ENCODE peak calls at places on chromosomes 5 and 9, in nine cellular contexts. I, H, R, X, Q, T, L, U and G are unnamed samples. For H3K9me3, the result is how much of the 10 kb centered on the place peaks cover.

GRCh38 chr9:87816041-87816440 is 66.6 kb upstream of the SPATA31E1 start:
- DNase-seq in X (peak), I (no peak), U (no peak), Q (no peak), L (no peak), T (no peak), R (no peak), H (no peak), G (peak)

GRCh38 chr5:52269853-52270252 is 517.9 kb upstream of the ITGA1 start:
- DNase-seq in H (no peak), I (no peak), U (no peak), X (no peak), R (no peak), Q (no peak), T (no peak), L (no peak), G (no peak)

GRCh38 chr9:124344291-124345050 is 70.8 kb downstream of the PSMB7 start:
- DNase-seq in X (no peak), H (no peak), Q (no peak), L (peak), U (peak), I (no peak), R (peak), T (no peak), G (no peak)

GRCh38 chr5:111779260-111780254 is 22.6 kb upstream of the NREP start:
- DNase-seq in Q (no peak), U (no peak), T (no peak), R (no peak), I (no peak), X (no peak), L (no peak), H (no peak), G (no peak)

GRCh38 chr5:97986069-97986468 is 787.4 kb upstream of the RGMB start:
- DNase-seq in Q (no peak), I (no peak), L (no peak), T (no peak), R (no peak), X (no peak), U (no peak), H (no peak), G (no peak)

GRCh38 chr9:117825609-117826347 is 121.6 kb downstream of the TLR4 start:
- DNase-seq in I (peak), U (no peak), X (no peak), H (no peak), Q (peak), R (no peak), T (no peak), L (no peak), G (no peak)

GRCh38 chr5:147464211-147464610 is 45.7 kb downstream of the DPYSL3 start:
- DNase-seq in L (no peak), T (peak), X (peak), Q (no peak), H (no peak), I (no peak), R (no peak), U (no peak), G (peak)

GRCh38 chr5:1667648-1668140 is 131.9 kb downstream of the MRPL36 start:
- DNase-seq in U (no peak), R (peak), Q (no peak), I (no peak), T (no peak), L (peak), H (no peak), X (no peak), G (no peak)

GRCh38 chr9:114803459-114803858 is 2.4 kb downstream of the TNFSF15 start:
- DNase-seq in T (no peak), U (no peak), L (peak), Q (no peak), I (no peak), X (no peak), H (no peak), R (no peak), G (no peak)

GRCh38 chr5:62596096-62596495 is 17.5 kb downstream of the LRRC70 start:
- DNase-seq in Q (no peak), X (no peak), L (no peak), H (no peak), T (no peak), R (no peak), I (no peak), U (no peak), G (no peak)

GRCh38 chr5:173857231-173857630 is 30.9 kb upstream of the CPEB4 start:
- DNase-seq in Q (no peak), T (peak), X (no peak), L (no peak), U (no peak), H (no peak), I (no peak), R (no peak), G (no peak)

GRCh38 chr5:174520420-174521396 is 203.7 kb upstream of the MSX2 start:
- DNase-seq in H (no peak), R (no peak), I (no peak), Q (no peak), U (no peak), X (peak), L (no peak), T (no peak), G (peak)

GRCh38 chr9:137902646-137903045 is 25.1 kb downstream of the CACNA1B start:
- DNase-seq in I (no peak), X (no peak), H (no peak), T (no peak), L (no peak), Q (no peak), R (peak), U (no peak), G (no peak)

GRCh38 chr5:10735569-10736255 is 25.3 kb downstream of the DAP start:
- DNase-seq in H (no peak), R (no peak), L (no peak), X (peak), T (no peak), U (no peak), I (no peak), Q (no peak), G (no peak)

GRCh38 chr5:14655146-14655741 is 9.3 kb upstream of the OTULIN start:
- DNase-seq in L (no peak), U (no peak), X (no peak), T (no peak), Q (no peak), H (no peak), I (no peak), R (no peak), G (no peak)

GRCh38 chr5:168377525-168377924 is 86.1 kb downstream of the WWC1 start:
- DNase-seq in R (no peak), X (no peak), I (no peak), L (no peak), U (no peak), H (no peak), Q (no peak), T (no peak), G (no peak)

GRCh38 chr5:108251350-108251749 is 130.5 kb downstream of the FBXL17 start:
- DNase-seq in I (no peak), X (no peak), R (no peak), U (no peak), L (no peak), T (no peak), H (no peak), Q (no peak), G (no peak)

GRCh38 chr5:147981074-147981473 is 74.7 kb upstream of the C5orf46 start:
- DNase-seq in R (no peak), L (no peak), U (no peak), X (peak), Q (no peak), I (no peak), H (no peak), T (no peak), G (no peak)

GRCh38 chr9:136759001-136759400 is 958 bp upstream of the LCN8 start:
- DNase-seq in X (no peak), L (peak), I (no peak), R (no peak), T (no peak), U (peak), Q (no peak), H (no peak), G (no peak)

GRCh38 chr5:108409781-108410180 is 27.9 kb upstream of the FBXL17 start:
- DNase-seq in L (no peak), Q (no peak), T (no peak), U (no peak), I (no peak), X (no peak), H (no peak), R (no peak), G (no peak)

DNA sequence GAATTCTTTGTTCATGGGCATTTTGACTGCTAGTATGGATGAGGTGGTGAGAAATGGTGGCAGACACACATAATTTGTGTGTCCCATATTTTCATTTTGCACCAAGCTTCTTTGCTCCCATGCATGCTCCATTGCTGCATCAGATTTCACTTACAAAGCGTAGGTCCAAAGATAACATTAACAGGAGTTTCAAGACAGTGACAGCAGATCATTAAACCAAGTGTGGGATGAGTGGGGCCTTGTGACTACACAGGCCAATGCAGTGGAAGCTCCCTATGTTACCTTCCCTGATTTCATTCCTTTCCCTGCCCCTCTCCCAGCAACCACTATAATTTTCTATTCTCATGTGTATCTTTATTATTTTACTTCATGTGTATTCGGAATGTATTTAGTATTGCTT is 142.0 kb downstream of the AOPEP start:
- DNase-seq in R (no peak), H (no peak), X (no peak), U (no peak), I (no peak), Q (no peak), T (no peak), L (no peak), G (no peak)
- H3K9me3 ChIP-seq in R (under half), H (under half), X (under half), U (under half), I (under half), Q (under half), T (under half), L (under half), G (under half)

DNA sequence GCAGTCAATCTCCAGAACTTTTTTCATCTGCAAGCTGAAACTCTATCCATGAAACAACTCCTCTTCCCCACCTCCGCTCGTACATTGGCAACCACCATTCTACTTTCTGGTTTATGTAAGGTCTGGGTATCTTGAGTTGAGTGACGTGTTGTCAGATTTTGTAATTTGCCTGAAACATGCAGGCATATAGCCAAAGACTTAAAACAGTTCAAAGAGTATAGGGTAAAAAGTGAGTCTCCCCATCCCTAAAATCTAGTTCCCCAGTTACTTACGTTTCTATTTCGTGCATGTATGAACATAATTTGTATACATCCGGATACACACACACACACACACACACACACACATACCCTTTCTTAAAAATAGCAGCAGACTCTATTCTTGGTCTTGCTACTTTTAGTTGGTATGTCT is 868 bp downstream of the HSDL2 start:
- DNase-seq in U (no peak), T (no peak), I (no peak), Q (no peak), R (no peak), H (no peak), L (no peak), X (peak), G (no peak)
- H3K4me3 ChIP-seq in U (peak), T (peak), I (peak), Q (peak), R (peak), H (peak), L (peak), X (peak), G (peak)

GRCh38 chr5:53930457-53930856 is 370.0 kb downstream of the NDUFS4 start:
- DNase-seq in Q (no peak), X (no peak), T (no peak), R (no peak), L (no peak), H (no peak), I (no peak), U (no peak), G (no peak)
- H3K27ac ChIP-seq in Q (no peak), X (no peak), T (no peak), R (no peak), L (no peak), H (no peak), I (no peak), U (no peak), G (no peak)

GRCh38 chr5:64312496-64312895 is 146.9 kb downstream of the RNF180 start:
- DNase-seq in Q (no peak), H (no peak), T (no peak), U (no peak), L (no peak), X (no peak), I (no peak), R (no peak), G (no peak)
- H3K9me3 ChIP-seq in Q (under half), H (under half), T (under half), U (under half), L (under half), X (under half), I (under half), R (under half), G (under half)

DNA sequence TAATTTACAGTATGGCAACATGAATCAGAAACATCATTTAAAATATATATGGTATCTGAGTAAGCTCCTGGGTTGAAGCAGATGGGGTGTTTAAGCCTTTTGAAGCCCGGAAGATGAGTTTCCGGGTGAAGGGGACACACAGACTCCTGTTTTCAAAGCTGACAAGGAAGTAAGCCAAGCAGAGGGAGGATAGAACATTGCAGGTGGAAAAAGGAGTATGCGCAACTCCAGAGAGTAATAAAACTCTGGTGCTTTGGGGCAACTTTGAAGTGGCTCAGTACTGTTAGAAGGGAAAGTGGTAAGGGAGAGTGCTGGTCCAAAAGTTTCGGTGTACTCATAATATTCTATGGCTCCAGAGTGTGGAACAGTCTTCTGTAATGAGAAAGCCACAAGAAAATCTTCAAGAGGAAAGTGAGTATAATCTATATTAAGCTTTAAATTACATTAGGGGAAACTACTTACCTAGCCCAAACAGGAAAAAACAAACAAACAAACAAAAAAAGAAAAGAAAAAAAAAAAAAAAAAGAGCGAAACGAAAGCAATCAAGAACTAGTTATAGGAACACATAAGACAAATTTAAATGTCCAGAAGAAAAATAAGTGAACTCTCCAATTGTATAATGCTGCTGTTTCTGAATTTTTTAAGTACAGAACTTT is 2.3 kb upstream of the ST8SIA4 start:
- DNase-seq in Q (no peak), R (no peak), X (no peak), T (no peak), L (no peak), I (no peak), U (no peak), H (no peak), G (no peak)
- H3K4me3 ChIP-seq in Q (no peak), R (no peak), X (no peak), T (no peak), L (no peak), I (peak), U (peak), H (no peak), G (no peak)

DNA sequence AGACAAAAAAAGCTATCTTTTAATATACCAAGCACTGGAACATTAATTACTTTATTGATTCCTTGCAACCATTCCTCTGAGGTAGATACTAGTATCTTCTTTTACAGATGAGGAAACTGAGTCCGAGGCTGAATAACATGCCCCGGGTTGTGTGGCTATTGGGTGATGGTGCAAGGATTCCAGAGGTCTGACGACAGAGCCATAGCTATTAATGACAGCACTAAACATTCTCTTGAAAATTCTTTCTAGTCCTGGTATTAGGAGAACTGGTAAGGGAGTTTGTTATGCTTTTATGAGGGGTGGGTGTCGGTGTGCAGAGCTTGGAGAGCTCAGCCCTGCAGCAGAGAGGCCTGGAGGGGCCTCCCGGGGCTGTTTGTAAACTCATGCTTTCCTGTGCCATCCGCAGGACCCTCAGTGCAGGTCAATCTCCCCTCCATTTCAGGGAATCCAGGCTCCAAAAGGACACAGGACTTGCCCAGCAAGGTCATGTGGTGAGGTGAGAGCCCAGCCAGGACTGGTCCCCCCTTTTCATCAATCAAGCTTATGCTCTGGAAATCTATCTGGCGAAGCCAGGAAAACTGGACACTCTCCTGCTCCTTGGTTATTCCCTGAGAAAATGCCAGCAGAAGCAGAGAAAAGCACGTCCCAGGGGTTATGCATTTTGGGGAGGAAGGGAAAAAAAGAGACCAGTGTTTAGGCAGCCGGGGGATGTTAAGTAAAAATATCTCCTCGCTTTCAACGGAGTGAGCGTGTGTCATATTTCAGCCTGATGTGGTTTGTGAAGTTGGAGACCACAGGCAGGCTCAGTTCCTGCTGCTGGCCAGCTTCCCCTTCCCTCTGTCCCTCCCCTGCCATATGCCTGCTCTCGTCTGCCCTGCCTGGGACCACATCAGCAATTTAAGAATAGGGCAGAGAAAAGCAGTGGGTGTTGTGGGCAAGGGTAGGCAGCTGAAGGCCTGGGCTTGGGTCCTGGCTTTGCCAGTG is 3.7 kb downstream of the GSN start:
- DNase-seq in Q (no peak), I (no peak), T (no peak), H (no peak), U (peak), X (no peak), R (peak), L (no peak), G (peak)
- H3K27ac ChIP-seq in Q (no peak), I (no peak), T (no peak), H (peak), U (peak), X (no peak), R (peak), L (peak), G (peak)

GRCh38 chr5:179119415-179120170 is 59.4 kb downstream of the ZNF354C start:
- DNase-seq in R (peak), Q (no peak), L (peak), I (no peak), X (no peak), U (peak), T (no peak), H (peak), G (peak)

GRCh38 chr5:179120421-179120861 is 60.3 kb downstream of the ZNF354C start:
- DNase-seq in X (no peak), T (no peak), U (peak), I (no peak), Q (no peak), R (peak), L (peak), H (peak), G (peak)

GRCh38 chr5:179120951-179121666 is 60.9 kb downstream of the ZNF354C start:
- DNase-seq in Q (no peak), H (peak), R (peak), U (peak), T (no peak), L (peak), I (no peak), X (no peak), G (peak)

GRCh38 chr5:179118338-179118737 is 58.2 kb downstream of the ZNF354C start:
- DNase-seq in Q (no peak), L (no peak), R (no peak), X (no peak), U (no peak), H (peak), T (no peak), I (no peak), G (no peak)

DNA sequence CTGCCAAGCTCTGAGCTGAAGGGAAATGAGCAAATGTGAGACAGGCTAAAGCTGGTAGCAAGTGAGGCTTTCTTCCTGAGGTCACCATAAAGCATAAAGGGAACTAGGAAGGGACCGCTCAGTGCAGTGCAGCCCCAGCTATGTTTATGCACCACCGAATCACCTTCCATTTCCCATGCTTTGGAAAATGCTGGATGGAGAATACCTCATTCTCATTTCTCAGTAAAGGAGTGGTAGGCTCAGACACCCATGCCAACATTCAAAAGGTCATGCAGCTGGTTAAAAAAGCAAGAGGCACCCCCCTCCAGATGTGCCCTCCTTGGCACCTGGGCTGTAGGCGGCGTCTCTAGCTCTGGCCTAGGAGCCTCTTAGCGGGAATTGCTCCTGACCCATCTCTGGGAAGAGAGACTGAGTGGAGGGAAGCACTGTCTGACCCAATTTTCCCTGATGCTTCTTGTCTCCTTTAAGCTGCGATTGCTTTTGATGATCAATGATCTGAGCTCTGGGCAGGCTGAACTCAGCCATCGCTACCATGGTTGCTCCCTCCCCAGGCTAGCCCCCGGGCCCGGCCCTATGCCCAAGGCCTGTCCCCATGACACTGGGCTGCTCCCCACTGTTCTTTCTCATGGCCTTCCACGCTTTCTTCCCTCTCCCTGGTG is 58.7 kb downstream of the ZNF354C start:
- DNase-seq in R (peak), Q (no peak), I (no peak), L (peak), U (no peak), X (no peak), T (no peak), H (peak), G (peak)
- H3K9me3 ChIP-seq in R (under half), Q (under half), I (under half), L (under half), U (under half), X (under half), T (under half), H (under half), G (under half)